ENCODE peak calls at places on chromosome 11, in seven cellular contexts. One of them, this sample, is unnamed.

GRCh38 chr11:131228378-131228777 is 142.0 kb upstream of the NTM start:
- DNase-seq in psoas muscle: no peak
- DNase-seq in GM23248: no peak
- DNase-seq in GM23338: no peak
- DNase-seq in mucosa of descending colon: no peak
- DNase-seq in astrocyte: no peak
- DNase-seq in OCI-LY7: no peak
- DNase-seq in this sample: no peak

GRCh38 chr11:67699521-67699920 is 25.1 kb upstream of the ALDH3B2 start:
- DNase-seq in mucosa of descending colon: no peak
- DNase-seq in psoas muscle: no peak
- DNase-seq in OCI-LY7: no peak
- DNase-seq in astrocyte: peak; percentile 20
- DNase-seq in GM23248: peak; percentile 35
- DNase-seq in GM23338: no peak
- DNase-seq in this sample: no peak

GRCh38 chr11:6932150-6932549 is 5.9 kb downstream of the ZNF215 start:
- DNase-seq in astrocyte: no peak
- DNase-seq in mucosa of descending colon: no peak
- DNase-seq in GM23338: no peak
- DNase-seq in GM23248: no peak
- DNase-seq in OCI-LY7: no peak
- DNase-seq in psoas muscle: no peak
- DNase-seq in this sample: no peak

GRCh38 chr11:126790550-126790981 is 210.0 kb downstream of the KIRREL3 start:
- DNase-seq in psoas muscle: no peak
- DNase-seq in GM23338: peak; percentile 38
- DNase-seq in mucosa of descending colon: no peak
- DNase-seq in GM23248: peak; percentile 97
- DNase-seq in OCI-LY7: no peak
- DNase-seq in astrocyte: peak; percentile 98
- DNase-seq in this sample: no peak

GRCh38 chr11:57641426-57641825 is 8.3 kb downstream of the YPEL4 start:
- DNase-seq in astrocyte: no peak
- DNase-seq in OCI-LY7: peak; percentile 69
- DNase-seq in GM23248: peak; percentile 81
- DNase-seq in psoas muscle: no peak
- DNase-seq in GM23338: peak; percentile 71
- DNase-seq in mucosa of descending colon: no peak
- DNase-seq in this sample: peak; percentile 73

GRCh38 chr11:77779935-77780334 is 40.6 kb downstream of the RSF1 start:
- DNase-seq in mucosa of descending colon: no peak
- DNase-seq in GM23248: peak; percentile 40
- DNase-seq in GM23338: peak; percentile 75
- DNase-seq in OCI-LY7: no peak
- DNase-seq in psoas muscle: no peak
- DNase-seq in astrocyte: peak; percentile 29
- DNase-seq in this sample: peak; percentile 16

GRCh38 chr11:129992161-129992944 is 10.3 kb downstream of the PRDM10 start:
- DNase-seq in astrocyte: peak; percentile 33
- DNase-seq in psoas muscle: no peak
- DNase-seq in GM23338: peak; percentile 93
- DNase-seq in GM23248: peak; percentile 24
- DNase-seq in OCI-LY7: peak; percentile 91
- DNase-seq in mucosa of descending colon: peak; percentile 58
- DNase-seq in this sample: peak; percentile 78

GRCh38 chr11:64060263-64060860 is 24.6 kb downstream of the FLRT1 start:
- DNase-seq in mucosa of descending colon: no peak
- DNase-seq in GM23248: no peak
- DNase-seq in OCI-LY7: no peak
- DNase-seq in GM23338: peak; percentile 45
- DNase-seq in astrocyte: no peak
- DNase-seq in psoas muscle: no peak
- DNase-seq in this sample: no peak

GRCh38 chr11:126481303-126481680 is 125.8 kb downstream of the ST3GAL4 start:
- DNase-seq in astrocyte: no peak
- DNase-seq in psoas muscle: peak; percentile 26
- DNase-seq in GM23248: no peak
- DNase-seq in GM23338: no peak
- DNase-seq in OCI-LY7: no peak
- DNase-seq in mucosa of descending colon: no peak
- DNase-seq in this sample: no peak

GRCh38 chr11:9276571-9276970 is 11.4 kb upstream of the DENND5A start:
- DNase-seq in GM23248: no peak
- DNase-seq in GM23338: no peak
- DNase-seq in psoas muscle: no peak
- DNase-seq in astrocyte: no peak
- DNase-seq in mucosa of descending colon: no peak
- DNase-seq in OCI-LY7: peak; percentile 33
- DNase-seq in this sample: no peak

DNA sequence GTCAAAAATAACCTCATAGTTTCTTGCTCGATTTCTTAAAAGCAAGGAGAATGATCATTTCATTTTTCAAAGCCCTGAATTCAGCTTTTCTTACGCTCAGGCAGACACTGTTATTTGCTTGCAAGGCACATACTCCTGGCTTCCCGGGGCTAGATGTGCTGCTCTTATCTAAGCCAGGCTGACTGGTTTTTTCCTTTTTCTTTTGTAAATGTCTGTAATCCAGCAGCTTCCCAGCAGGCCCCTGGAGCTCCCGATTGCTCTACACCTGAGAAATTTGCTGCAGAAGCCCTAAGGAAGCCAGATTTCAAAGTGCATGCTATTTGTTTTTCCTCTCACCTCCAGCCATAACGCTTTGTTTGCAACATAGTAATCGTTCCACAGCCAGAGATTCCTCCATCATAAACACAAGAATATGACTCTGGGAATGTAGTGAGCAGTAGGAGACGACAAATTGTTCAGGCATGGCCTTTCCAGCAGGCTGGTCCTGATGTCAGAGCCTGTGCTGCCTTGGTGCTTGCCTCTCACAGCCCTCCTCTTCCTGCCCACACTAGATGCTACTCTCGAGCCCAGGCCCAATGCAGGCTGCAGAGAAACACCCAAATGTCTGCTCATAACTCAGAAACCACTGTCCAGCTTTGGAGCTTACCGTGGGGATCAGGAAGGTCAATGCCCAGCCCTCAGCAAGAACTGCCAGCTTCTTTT is 54.7 kb upstream of the SLC6A5 start:
- DNase-seq in mucosa of descending colon: no peak
- DNase-seq in GM23248: no peak
- DNase-seq in astrocyte: no peak
- DNase-seq in psoas muscle: no peak
- DNase-seq in GM23338: peak; percentile 57
- DNase-seq in OCI-LY7: no peak
- DNase-seq in this sample: peak; percentile 21
- H3K4me1 ChIP-seq in mucosa of descending colon: no peaks in the 10 kb centered on the region
- H3K4me1 ChIP-seq in GM23248: no peaks in the 10 kb centered on the region
- H3K4me1 ChIP-seq in astrocyte: no peaks in the 10 kb centered on the region
- H3K4me1 ChIP-seq in psoas muscle: no peaks in the 10 kb centered on the region
- H3K4me1 ChIP-seq in GM23338: peaks cover 6% of the 10 kb centered on the region
- H3K4me1 ChIP-seq in OCI-LY7: no peaks in the 10 kb centered on the region
- H3K4me1 ChIP-seq in this sample: no peaks in the 10 kb centered on the region

DNA sequence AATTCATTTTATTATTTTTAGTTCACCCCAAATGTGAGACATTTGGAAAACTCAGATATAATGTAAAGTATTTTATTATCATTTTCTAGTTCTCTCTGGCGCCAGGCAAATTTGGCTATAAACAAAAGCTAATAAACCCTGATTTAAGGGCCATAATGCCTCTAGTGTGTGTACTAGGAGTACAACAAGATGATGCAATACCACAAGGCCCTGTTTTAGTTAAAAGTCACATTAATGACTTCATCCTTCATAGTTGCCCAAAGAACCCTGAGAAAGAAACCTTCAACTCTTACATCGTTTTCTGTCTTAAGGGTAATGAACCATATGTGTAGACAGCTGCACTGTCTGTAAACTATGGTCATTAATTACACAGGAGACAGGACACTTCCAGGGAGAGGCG is 538.4 kb downstream of the FAM181B start:
- DNase-seq in OCI-LY7: no peak
- DNase-seq in psoas muscle: no peak
- DNase-seq in GM23338: no peak
- DNase-seq in mucosa of descending colon: no peak
- DNase-seq in GM23248: peak; percentile 3
- DNase-seq in astrocyte: no peak
- DNase-seq in this sample: no peak
- H3K4me1 ChIP-seq in OCI-LY7: peaks cover 4% of the 10 kb centered on the region
- H3K4me1 ChIP-seq in psoas muscle: no peaks in the 10 kb centered on the region
- H3K4me1 ChIP-seq in GM23338: no peaks in the 10 kb centered on the region
- H3K4me1 ChIP-seq in mucosa of descending colon: no peaks in the 10 kb centered on the region
- H3K4me1 ChIP-seq in GM23248: no peaks in the 10 kb centered on the region
- H3K4me1 ChIP-seq in astrocyte: no peaks in the 10 kb centered on the region
- H3K4me1 ChIP-seq in this sample: no peaks in the 10 kb centered on the region

GRCh38 chr11:45806937-45807791 is 2.2 kb downstream of the SLC35C1 start:
- DNase-seq in GM23338: no peak
- DNase-seq in astrocyte: no peak
- DNase-seq in OCI-LY7: peak; percentile 13
- DNase-seq in psoas muscle: no peak
- DNase-seq in mucosa of descending colon: no peak
- DNase-seq in GM23248: no peak
- DNase-seq in this sample: no peak
- H3K4me1 ChIP-seq in GM23338: peaks cover 3% of the 10 kb centered on the region
- H3K4me1 ChIP-seq in astrocyte: peaks cover 32% of the 10 kb centered on the region
- H3K4me1 ChIP-seq in OCI-LY7: peaks cover 27% of the 10 kb centered on the region
- H3K4me1 ChIP-seq in psoas muscle: peaks cover 30% of the 10 kb centered on the region
- H3K4me1 ChIP-seq in mucosa of descending colon: peaks cover 38% of the 10 kb centered on the region
- H3K4me1 ChIP-seq in GM23248: peaks cover 23% of the 10 kb centered on the region
- H3K4me1 ChIP-seq in this sample: peaks cover 21% of the 10 kb centered on the region

DNA sequence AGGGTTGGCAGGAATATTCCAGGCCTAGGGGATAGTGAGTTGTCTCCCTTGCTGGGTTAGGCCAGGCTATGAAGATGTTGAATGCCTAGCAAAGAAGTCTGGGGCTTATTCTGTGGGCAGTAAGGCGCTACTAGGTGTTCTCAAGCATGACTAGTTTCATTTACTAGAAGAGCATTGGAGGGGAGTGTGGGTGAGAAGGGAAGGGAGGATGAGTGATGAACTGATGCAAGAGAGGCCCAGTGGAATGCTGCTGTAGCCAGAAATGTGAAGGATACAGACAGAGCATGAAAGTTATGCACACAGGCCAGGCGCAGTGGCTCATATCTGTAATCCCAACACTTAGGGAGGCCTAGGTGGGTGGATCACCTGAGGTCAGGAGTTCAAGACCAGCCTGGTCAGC is 33.5 kb downstream of the POU2F3 start:
- DNase-seq in astrocyte: peak; percentile 3
- DNase-seq in mucosa of descending colon: no peak
- DNase-seq in OCI-LY7: no peak
- DNase-seq in GM23338: no peak
- DNase-seq in GM23248: peak; percentile 82
- DNase-seq in psoas muscle: no peak
- DNase-seq in this sample: no peak
- H3K4me1 ChIP-seq in astrocyte: peaks cover 5% of the 10 kb centered on the region
- H3K4me1 ChIP-seq in mucosa of descending colon: no peaks in the 10 kb centered on the region
- H3K4me1 ChIP-seq in OCI-LY7: no peaks in the 10 kb centered on the region
- H3K4me1 ChIP-seq in GM23338: no peaks in the 10 kb centered on the region
- H3K4me1 ChIP-seq in GM23248: peaks cover 17% of the 10 kb centered on the region
- H3K4me1 ChIP-seq in psoas muscle: no peaks in the 10 kb centered on the region
- H3K4me1 ChIP-seq in this sample: no peaks in the 10 kb centered on the region

DNA sequence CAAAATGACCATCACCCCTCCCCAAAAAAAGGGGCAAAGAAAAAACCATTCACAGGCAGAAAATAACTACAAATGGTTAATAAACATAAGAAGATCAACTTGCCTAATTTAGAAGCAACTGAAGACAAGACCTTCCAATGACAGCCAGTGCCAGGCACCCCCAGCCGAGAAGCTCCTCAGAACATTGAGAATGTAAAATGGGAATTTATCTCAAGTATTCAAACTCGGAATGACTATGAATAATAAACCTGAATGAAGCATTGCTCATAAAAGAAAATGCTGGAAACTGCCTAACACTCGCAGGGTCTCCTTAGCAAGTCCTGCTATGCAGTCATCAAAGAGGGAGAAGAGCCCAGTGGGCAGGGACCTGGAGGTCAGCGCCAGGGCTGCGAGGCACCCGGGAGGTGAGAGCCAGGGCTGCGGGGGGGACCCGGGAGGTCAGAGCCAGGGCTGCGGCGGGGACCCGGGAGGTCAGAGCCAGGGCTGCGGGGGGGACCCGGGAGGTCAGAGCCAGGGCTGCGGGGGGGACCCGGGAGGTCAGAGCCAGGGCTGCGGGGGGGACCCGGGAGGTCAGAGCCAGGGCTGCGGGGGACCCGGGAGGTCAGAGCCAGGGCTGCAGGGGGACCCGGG is 23.2 kb upstream of the MOB2 start:
- DNase-seq in GM23338: no peak
- DNase-seq in psoas muscle: peak; percentile 17
- DNase-seq in mucosa of descending colon: no peak
- DNase-seq in OCI-LY7: no peak
- DNase-seq in astrocyte: no peak
- DNase-seq in GM23248: no peak
- DNase-seq in this sample: no peak
- H3K4me1 ChIP-seq in GM23338: peaks cover 14% of the 10 kb centered on the region
- H3K4me1 ChIP-seq in psoas muscle: peaks cover 64% of the 10 kb centered on the region
- H3K4me1 ChIP-seq in mucosa of descending colon: no peaks in the 10 kb centered on the region
- H3K4me1 ChIP-seq in OCI-LY7: peaks cover 17% of the 10 kb centered on the region
- H3K4me1 ChIP-seq in astrocyte: peaks cover 4% of the 10 kb centered on the region
- H3K4me1 ChIP-seq in GM23248: no peaks in the 10 kb centered on the region
- H3K4me1 ChIP-seq in this sample: peaks cover 6% of the 10 kb centered on the region

This sample was measured in hepatocyte.